ENCODE peak calls at places on chromosomes 1 and 21, in four cellular contexts. M is heart right ventricle, L is choroid plexus epithelial cell, U is fibroblast of lung. D is an unnamed sample.

GRCh38 chr1:65066766-65067490 is 81.1 kb upstream of the AK4 start:
- DNase-seq in M (peak; percentile 93), L (peak; percentile 76), U (peak; percentile 42), D (peak; percentile 88)

GRCh38 chr1:116852910-116853309 is 56.8 kb upstream of the PTGFRN start:
- DNase-seq in M (no peak), U (peak; percentile 82), L (peak; percentile 45), D (peak; percentile 44)

GRCh38 chr21:34536311-34536710 is 24.3 kb upstream of the KCNE1 start:
- DNase-seq in L (no peak), M (no peak), U (no peak), D (no peak)

GRCh38 chr21:23402929-23403520 is 2204.3 kb downstream of the MRPL39 start:
- DNase-seq in L (no peak), M (no peak), U (no peak), D (no peak)

GRCh38 chr1:85502625-85503083 is 37.7 kb upstream of the DDAH1 start:
- DNase-seq in L (peak; percentile 93), U (peak; percentile 65), M (no peak), D (peak; percentile 63)

GRCh38 chr21:16082038-16082816 is 352.4 kb downstream of the USP25 start:
- DNase-seq in M (no peak), L (peak; percentile 52), U (no peak), D (peak; percentile 41)

GRCh38 chr1:82318921-82319320 is 518.2 kb downstream of the ADGRL2 start:
- DNase-seq in L (peak; percentile 55), M (no peak), U (peak; percentile 14), D (no peak)

GRCh38 chr1:211236633-211237321 is 22.4 kb upstream of the RCOR3 start:
- DNase-seq in U (peak; percentile 36), L (peak; percentile 55), M (no peak), D (peak; percentile 30)

GRCh38 chr1:54407957-54408700 is 1.9 kb upstream of the SSBP3 start:
- DNase-seq in M (no peak), U (peak; percentile 91), L (peak; percentile 80), D (peak; percentile 87)

GRCh38 chr21:29379517-29380054 is 80.9 kb downstream of the BACH1 start:
- DNase-seq in M (no peak), L (no peak), U (no peak), D (no peak)

GRCh38 chr1:208324005-208324404 is 79.8 kb upstream of the PLXNA2 start:
- DNase-seq in M (no peak), L (no peak), U (no peak), D (no peak)

GRCh38 chr1:1671365-1672119 is 12.7 kb upstream of the CDK11B start:
- DNase-seq in M (no peak), U (no peak), L (no peak), D (no peak)

GRCh38 chr1:58939666-58940370 is 156.0 kb upstream of the JUN start:
- DNase-seq in M (no peak), U (no peak), L (no peak), D (no peak)

GRCh38 chr1:28936528-28936927 is 22.2 kb downstream of the EPB41 start:
- DNase-seq in M (no peak), L (no peak), U (no peak), D (no peak)

GRCh38 chr1:229848762-229849677 is 218.0 kb upstream of the GALNT2 start:
- DNase-seq in M (no peak), L (peak; percentile 66), U (peak; percentile 7), D (peak; percentile 18)

GRCh38 chr1:190147616-190148015 is 330.0 kb downstream of the BRINP3 start:
- DNase-seq in U (no peak), L (no peak), M (no peak), D (no peak)

GRCh38 chr21:38448619-38449186 is 49.6 kb downstream of the ERG start:
- DNase-seq in M (no peak), L (no peak), U (no peak), D (peak; percentile 62)

GRCh38 chr1:205484985-205485967 is 19.2 kb upstream of the CDK18 start:
- DNase-seq in M (peak; percentile 46), L (peak; percentile 83), U (peak; percentile 46), D (peak; percentile 58)

GRCh38 chr1:246450485-246451251 is 56.4 kb downstream of the SMYD3 start:
- DNase-seq in U (peak; percentile 37), M (no peak), L (peak; percentile 57), D (peak; percentile 27)

GRCh38 chr1:203127672-203128611 is at the start of gene ADORA1:
- DNase-seq in M (peak; percentile 65), L (peak; percentile 57), U (peak; percentile 70), D (peak; percentile 53)

GRCh38 chr1:42963378-42964005 is 4.8 kb upstream of the SLC2A1 start:
- DNase-seq in L (no peak), U (peak; percentile 95), M (no peak), D (peak; percentile 83)

GRCh38 chr1:39178541-39179431 is 25.7 kb upstream of the MACF1 start:
- DNase-seq in L (peak; percentile 83), M (no peak), U (peak; percentile 93), D (peak; percentile 72)

GRCh38 chr1:64867266-64867665 is 99.1 kb downstream of the JAK1 start:
- DNase-seq in L (peak; percentile 28), M (no peak), U (no peak), D (peak; percentile 41)

GRCh38 chr1:234505774-234506114 is 26.8 kb upstream of the TARBP1 start:
- DNase-seq in U (peak; percentile 84), L (peak; percentile 82), M (no peak), D (peak; percentile 90)

GRCh38 chr1:188027613-188028012 is 1198.9 kb downstream of the PLA2G4A start:
- DNase-seq in U (peak; percentile 97), L (peak; percentile 93), M (no peak), D (peak; percentile 0)

GRCh38 chr21:39175154-39175553 is 8.1 kb downstream of the PSMG1 start:
- DNase-seq in M (no peak), U (no peak), L (peak; percentile 42), D (peak; percentile 30)

GRCh38 chr1:174021611-174022079 is 512 bp downstream of the RC3H1 start:
- DNase-seq in U (peak; percentile 66), L (peak; percentile 57), M (no peak), D (peak; percentile 55)

GRCh38 chr1:18385239-18385790 is 95.4 kb upstream of the KLHDC7A start:
- DNase-seq in U (no peak), L (no peak), M (no peak), D (peak; percentile 6)

DNA sequence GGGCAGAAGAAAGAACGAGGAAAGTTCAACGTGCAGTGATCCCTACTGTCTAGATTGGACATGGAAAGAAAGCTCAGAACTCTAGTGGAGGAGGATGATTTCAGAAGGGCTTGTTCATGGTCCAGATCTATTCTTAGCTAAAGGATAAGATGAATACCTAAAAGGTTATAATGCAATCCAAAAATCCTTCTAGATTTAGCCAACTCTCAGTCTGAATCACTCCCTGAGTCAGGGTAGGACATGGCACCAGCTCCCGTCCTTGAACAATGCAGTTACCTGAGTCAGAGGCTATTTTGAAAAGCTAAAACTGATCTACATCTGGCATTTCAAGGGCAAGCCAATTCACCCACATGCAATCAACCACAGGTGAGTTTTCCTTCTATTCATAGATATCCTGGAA is 38.8 kb upstream of the HIVEP3 start:
- DNase-seq in U (peak; percentile 94), L (no peak), M (no peak), D (peak; percentile 70)
- H3K4me3 ChIP-seq in U (no peak overlapping the region), L (no peak overlapping the region), M (no peak overlapping the region), D (no peak overlapping the region)

DNA sequence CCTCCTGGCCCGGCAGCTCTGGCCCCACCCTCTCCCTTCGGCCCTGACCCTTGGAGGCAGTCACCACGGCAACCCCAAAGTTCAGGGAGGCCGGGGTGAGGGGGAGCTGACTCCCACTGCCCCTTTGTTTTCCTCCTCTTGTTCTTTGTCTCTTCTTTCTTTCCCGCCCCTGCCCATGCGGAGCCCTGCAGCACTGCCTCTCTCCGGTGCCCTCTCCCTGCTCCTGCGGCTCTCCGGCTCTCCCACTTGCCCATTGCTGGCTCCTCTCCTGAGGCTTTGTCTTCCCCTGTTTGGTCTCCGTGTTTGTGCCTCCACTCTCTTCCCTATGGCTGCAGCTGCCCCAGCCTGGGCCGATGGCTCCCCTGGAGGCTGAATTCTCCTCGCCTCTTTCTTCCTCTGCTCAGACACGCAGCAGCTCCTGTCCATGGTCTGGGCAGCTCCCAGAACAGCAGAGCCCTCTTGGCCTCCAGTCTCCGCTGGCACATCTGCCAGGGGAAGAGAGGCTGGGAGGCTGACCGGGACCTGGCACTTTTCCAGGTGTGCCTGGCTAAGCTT is 5.8 kb downstream of the CELSR2 start:
- DNase-seq in U (no peak), L (no peak), M (no peak), D (no peak)
- TF ChIP-seq CTCF in U (no peak), L (peak; percentile 47), M (no peak), D (no peak)

GRCh38 chr1:41894778-41895483 is 23.8 kb downstream of the HIVEP3 start:
- DNase-seq in M (no peak), U (no peak), L (no peak), D (no peak)
- H3K4me3 ChIP-seq in M (no peak overlapping the region), U (no peak overlapping the region), L (no peak overlapping the region), D (no peak overlapping the region)

DNA sequence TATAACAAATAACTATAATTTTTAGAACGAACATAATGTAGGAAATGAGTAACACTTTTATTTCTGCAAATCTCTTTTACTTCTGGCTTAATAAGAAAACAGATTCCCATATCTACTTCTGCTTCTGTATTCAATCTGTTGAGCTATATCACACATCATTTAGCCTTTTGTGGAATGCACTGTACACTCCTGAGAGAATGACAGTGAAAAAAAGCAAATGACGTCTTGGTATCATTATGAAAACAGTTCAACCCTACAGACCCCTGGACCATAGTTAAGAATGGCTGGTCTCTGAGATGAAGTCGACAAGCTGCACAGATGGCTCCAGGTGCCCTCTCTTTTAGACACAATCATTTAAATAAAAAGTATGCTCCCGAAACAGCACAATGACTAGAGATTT is 247.0 kb downstream of the RERE start:
- DNase-seq in U (no peak), L (peak; percentile 39), M (no peak), D (no peak)
- TF ChIP-seq CTCF in U (no peak), L (no peak), M (no peak), D (no peak)